ENCODE peak calls at places on chromosomes 1 and 21, in ten cellular contexts. N, Z, G, J, O, V, U, M, A and C are unnamed samples.
A peak's percentile ranks its signal among the peaks of the same experiment; 100 is the strongest.

GRCh38 chr1:19706136-19706535 is 41.5 kb downstream of the HTR6 start:
- DNase-seq in M (no peak), G (no peak), J (no peak), O (no peak), A (no peak), U (no peak), V (no peak), Z (no peak), N (no peak), C (no peak)

GRCh38 chr1:14724234-14724633 is 125.7 kb downstream of the KAZN start:
- DNase-seq in J (no peak), O (peak; percentile 61), U (no peak), G (no peak), N (no peak), A (no peak), Z (no peak), V (no peak), M (no peak), C (no peak)

GRCh38 chr1:204592246-204592948 is 76.2 kb downstream of the MDM4 start:
- DNase-seq in A (no peak), M (no peak), U (no peak), J (no peak), O (no peak), Z (no peak), N (no peak), G (no peak), V (no peak), C (no peak)

GRCh38 chr1:80799457-80799856 is 1001.3 kb upstream of the ADGRL2 start:
- DNase-seq in M (no peak), O (peak; percentile 49), V (no peak), A (no peak), G (no peak), U (no peak), Z (no peak), J (peak; percentile 16), N (no peak), C (no peak)

GRCh38 chr1:84918706-84919105 is 25.7 kb upstream of the LPAR3 start:
- DNase-seq in U (no peak), O (no peak), J (no peak), N (no peak), A (no peak), V (no peak), Z (no peak), G (no peak), M (no peak), C (no peak)

GRCh38 chr1:245332513-245332912 is 177.7 kb downstream of the KIF26B start:
- DNase-seq in M (no peak), N (no peak), J (no peak), U (no peak), Z (no peak), A (no peak), V (no peak), O (no peak), G (no peak), C (no peak)

GRCh38 chr1:40140211-40140709 is 20.9 kb upstream of the RLF start:
- DNase-seq in G (peak; percentile 52), U (no peak), J (peak; percentile 17), M (no peak), A (no peak), O (no peak), N (no peak), Z (no peak), V (no peak), C (no peak)

GRCh38 chr1:70436617-70437236 is 25.7 kb downstream of the CTH start:
- DNase-seq in V (no peak), G (no peak), N (no peak), A (no peak), J (peak; percentile 29), M (no peak), O (no peak), Z (no peak), U (no peak), C (no peak)

GRCh38 chr21:14603202-14603601 is 57.1 kb upstream of the SAMSN1 start:
- DNase-seq in M (no peak), A (no peak), G (no peak), O (no peak), Z (no peak), V (no peak), U (no peak), J (peak; percentile 73), N (no peak), C (no peak)

GRCh38 chr1:237205400-237206064 is 163.5 kb downstream of the RYR2 start:
- DNase-seq in A (no peak), N (no peak), G (no peak), Z (no peak), V (no peak), U (no peak), O (no peak), J (peak; percentile 93), M (no peak), C (no peak)

GRCh38 chr1:43250351-43250761 is 19.4 kb upstream of the TMEM125 start:
- DNase-seq in V (no peak), O (no peak), J (no peak), N (no peak), M (no peak), A (no peak), U (no peak), G (no peak), Z (no peak), C (no peak)

GRCh38 chr1:11967028-11967547 is 13.2 kb upstream of the MFN2 start:
- DNase-seq in O (peak; percentile 61), A (no peak), J (peak; percentile 58), N (no peak), G (no peak), M (peak; percentile 40), U (no peak), V (no peak), Z (peak; percentile 44), C (no peak)

GRCh38 chr1:164771568-164772350 is 212.8 kb downstream of the PBX1 start:
- DNase-seq in J (peak; percentile 79), U (no peak), V (no peak), Z (no peak), O (no peak), G (no peak), N (no peak), A (no peak), M (peak; percentile 28), C (no peak)

GRCh38 chr21:15439726-15440125 is 290.1 kb upstream of the USP25 start:
- DNase-seq in M (no peak), N (no peak), A (no peak), O (no peak), V (no peak), U (no peak), J (no peak), Z (no peak), G (no peak), C (no peak)

GRCh38 chr1:15684042-15684461 is at the start of gene PLEKHM2:
- DNase-seq in N (peak; percentile 68), O (peak; percentile 77), U (peak; percentile 79), J (peak; percentile 52), G (peak; percentile 67), M (no peak), A (peak; percentile 70), Z (peak; percentile 56), V (no peak), C (peak; percentile 65)

GRCh38 chr1:150464422-150464826 is 22.8 kb upstream of the TARS2 start:
- DNase-seq in N (peak; percentile 31), Z (peak; percentile 63), J (peak; percentile 71), G (peak; percentile 66), V (peak; percentile 17), U (peak; percentile 62), O (peak; percentile 65), A (peak; percentile 74), M (peak; percentile 46), C (peak; percentile 36)

GRCh38 chr1:186139706-186140105 is 235.3 kb downstream of the TPR start:
- DNase-seq in J (peak; percentile 80), G (no peak), O (no peak), Z (no peak), M (no peak), V (no peak), U (no peak), N (no peak), A (no peak), C (no peak)

GRCh38 chr1:84374991-84375838 is 23.1 kb upstream of the DNASE2B start:
- DNase-seq in O (no peak), N (no peak), A (no peak), Z (no peak), J (peak; percentile 41), U (no peak), V (no peak), M (no peak), G (no peak), C (peak; percentile 20)

GRCh38 chr1:29392486-29393450 is 156.4 kb downstream of the PTPRU start:
- DNase-seq in U (no peak), M (no peak), A (peak; percentile 29), Z (no peak), O (no peak), G (no peak), V (no peak), J (no peak), N (no peak), C (no peak)

GRCh38 chr1:210311726-210312493 is 16.8 kb upstream of the HHAT start:
- DNase-seq in A (no peak), J (peak; percentile 43), Z (no peak), U (no peak), O (no peak), N (no peak), M (no peak), V (peak; percentile 28), G (no peak), C (no peak)
- H3K4me3 ChIP-seq in A (no peak overlapping the region), J (peak overlapping the region; percentile 45), Z (peak overlapping the region; percentile 32), U (no peak overlapping the region), O (peak overlapping the region; percentile 73), N (no peak overlapping the region), M (no peak overlapping the region), V (peak overlapping the region; percentile 83), G (peak overlapping the region; percentile 45), C (no peak overlapping the region)

DNA sequence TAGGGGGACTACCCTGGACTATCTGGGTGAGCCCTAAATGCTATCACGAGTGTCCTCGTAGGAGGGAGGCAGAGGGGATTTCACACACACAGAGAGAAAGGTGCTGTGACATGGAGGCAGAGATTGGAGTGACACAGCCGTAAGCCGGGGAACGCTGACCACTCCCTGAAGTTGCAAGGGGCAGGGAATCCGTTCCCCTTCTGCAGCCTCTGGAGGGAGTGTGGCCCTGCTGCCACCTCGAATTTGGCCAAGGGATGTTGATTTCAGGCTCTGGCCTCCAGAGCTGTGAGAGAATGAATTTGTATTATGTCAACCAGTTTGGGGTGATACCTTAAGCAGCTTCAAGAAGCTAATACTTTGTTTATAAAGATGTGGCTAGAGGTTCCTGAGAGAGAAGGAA is 137.7 kb downstream of the ACTL8 start:
- DNase-seq in M (no peak), V (no peak), O (no peak), U (peak; percentile 10), Z (no peak), G (no peak), J (no peak), N (no peak), A (no peak), C (no peak)
- H3K27me3 ChIP-seq in M (no peaks in the 10 kb centered on the region), V (no peaks in the 10 kb centered on the region), O (peaks cover 8% of the 10 kb centered on the region), U (no peaks in the 10 kb centered on the region), Z (peaks cover 48% of the 10 kb centered on the region), G (peaks cover 11% of the 10 kb centered on the region), J (no peaks in the 10 kb centered on the region), N (no peaks in the 10 kb centered on the region), A (no peaks in the 10 kb centered on the region), C (peaks cover 3% of the 10 kb centered on the region)

GRCh38 chr1:90800012-90800717 is 83.1 kb upstream of the BARHL2 start:
- DNase-seq in J (no peak), U (no peak), Z (no peak), M (no peak), V (no peak), O (no peak), A (no peak), N (no peak), G (no peak), C (no peak)
- TF ChIP-seq CTCF in J (no peak), U (no peak), Z (no peak), M (no peak), V (no peak), O (no peak), A (no peak), N (no peak), G (no peak), C (no peak)

GRCh38 chr1:33260435-33260980 is 4.2 kb downstream of the ZNF362 start:
- DNase-seq in J (no peak), Z (no peak), U (no peak), V (no peak), O (no peak), A (no peak), M (no peak), N (no peak), G (no peak), C (no peak)
- H3K4me3 ChIP-seq in J (no peak overlapping the region), Z (no peak overlapping the region), U (no peak overlapping the region), V (no peak overlapping the region), O (no peak overlapping the region), A (no peak overlapping the region), M (no peak overlapping the region), N (no peak overlapping the region), G (no peak overlapping the region), C (no peak overlapping the region)